ENCODE peak calls at places on chromosomes 5 and 9, in four cellular contexts. V is effector memory CD8-positive, alpha-beta T cell; N is effector memory CD4-positive, alpha-beta T cell; Q is OCI-LY7. D is an unnamed sample.
A peak's percentile ranks its signal among the peaks of the same experiment; 100 is the strongest.

GRCh38 chr5:143652104-143652700 is 159.8 kb upstream of the HMHB1 start:
- DNase-seq in V (no peak), N (no peak), Q (no peak), D (no peak)

GRCh38 chr9:80797427-80797825 is 891.9 kb downstream of the TLE1 start:
- DNase-seq in V (no peak), N (no peak), Q (no peak), D (no peak)

GRCh38 chr5:79845448-79846197 is 145.4 kb downstream of the MTX3 start:
- DNase-seq in V (no peak), N (no peak), Q (no peak), D (no peak)

GRCh38 chr5:96668725-96669124 is 6.5 kb downstream of the CAST start:
- DNase-seq in V (no peak), N (no peak), Q (no peak), D (no peak)

GRCh38 chr9:106799146-106799545 is 63.8 kb upstream of the ZNF462 start:
- DNase-seq in V (no peak), N (no peak), Q (no peak), D (no peak)

GRCh38 chr5:173496129-173496882 is 120.1 kb downstream of the BOD1 start:
- DNase-seq in V (no peak), N (no peak), Q (no peak), D (no peak)

GRCh38 chr9:134631881-134632280 is 9.7 kb upstream of the COL5A1 start:
- DNase-seq in V (no peak), N (no peak), Q (no peak), D (no peak)

GRCh38 chr5:124923131-124923530 is 176.7 kb upstream of the ZNF608 start:
- DNase-seq in V (no peak), N (no peak), Q (peak; percentile 38), D (no peak)

GRCh38 chr5:76662521-76662920 is 39.3 kb upstream of the F2RL2 start:
- DNase-seq in V (no peak), N (no peak), Q (no peak), D (no peak)

GRCh38 chr9:133134419-133135190 is 13.6 kb upstream of the RALGDS start:
- DNase-seq in V (no peak), N (no peak), Q (no peak), D (no peak)

GRCh38 chr5:100479079-100479688 is 56.0 kb upstream of the FAM174A start:
- DNase-seq in V (no peak), N (no peak), Q (peak; percentile 33), D (peak; percentile 45)

GRCh38 chr5:126376443-126376842 is 46.8 kb upstream of the GRAMD2B start:
- DNase-seq in V (no peak), N (no peak), Q (no peak), D (no peak)

GRCh38 chr9:2559212-2560152 is 62.1 kb upstream of the VLDLR start:
- DNase-seq in V (no peak), N (no peak), Q (no peak), D (no peak)

GRCh38 chr9:113599647-113600476 is 136.3 kb downstream of the RGS3 start:
- DNase-seq in V (no peak), N (no peak), Q (no peak), D (no peak)

GRCh38 chr5:177601577-177602457 is 1.9 kb downstream of the B4GALT7 start:
- DNase-seq in V (no peak), N (no peak), Q (peak; percentile 27), D (no peak)

GRCh38 chr5:82885657-82886389 is 191.4 kb downstream of the TMEM167A start:
- DNase-seq in V (no peak), N (no peak), Q (peak; percentile 1), D (no peak)

GRCh38 chr9:3775968-3776367 is 250.2 kb upstream of the RFX3 start:
- DNase-seq in V (no peak), N (no peak), Q (no peak), D (no peak)

GRCh38 chr5:149240354-149240998 is 31.2 kb upstream of the AFAP1L1 start:
- DNase-seq in V (peak; percentile 74), N (peak; percentile 66), Q (no peak), D (no peak)

GRCh38 chr9:95834281-95834907 is 41.1 kb upstream of the ERCC6L2 start:
- DNase-seq in V (no peak), N (no peak), Q (no peak), D (no peak)

GRCh38 chr5:119743927-119744326 is 114.6 kb downstream of the FAM170A start:
- DNase-seq in V (no peak), N (no peak), Q (peak; percentile 50), D (peak; percentile 33)

GRCh38 chr9:134669556-134669955 is 28.0 kb downstream of the COL5A1 start:
- DNase-seq in V (no peak), N (no peak), Q (no peak), D (no peak)

GRCh38 chr9:82606761-82607382 is 456.1 kb downstream of the RASEF start:
- DNase-seq in V (no peak), N (no peak), Q (peak; percentile 64), D (no peak)

GRCh38 chr5:115423541-115423940 is 121.0 kb downstream of the FEM1C start:
- DNase-seq in V (no peak), N (no peak), Q (no peak), D (no peak)

GRCh38 chr5:54667136-54667535 is 149.6 kb downstream of the SNX18 start:
- DNase-seq in V (no peak), N (no peak), Q (no peak), D (no peak)

GRCh38 chr9:93126825-93127368 is 7.2 kb downstream of the NINJ1 start:
- DNase-seq in V (no peak), N (no peak), Q (no peak), D (no peak)

GRCh38 chr5:9739135-9739534 is 109.0 kb upstream of the TAS2R1 start:
- DNase-seq in V (no peak), N (no peak), Q (no peak), D (peak; percentile 3)

GRCh38 chr5:169350759-169351240 is 49.9 kb upstream of the SLIT3 start:
- DNase-seq in V (no peak), N (no peak), Q (no peak), D (no peak)

GRCh38 chr9:125522328-125522725 is 184.7 kb downstream of the MAPKAP1 start:
- DNase-seq in V (no peak), N (no peak), Q (no peak), D (no peak)

GRCh38 chr9:133954862-133955529 is 37.1 kb downstream of the VAV2 start:
- DNase-seq in V (no peak), N (no peak), Q (peak; percentile 63), D (no peak)

GRCh38 chr5:102295534-102296228 is 403 bp downstream of the SLCO4C1 start:
- DNase-seq in V (no peak), N (no peak), Q (no peak), D (peak; percentile 13)